ENCODE peak calls at places on chromosome 16, in seven cellular contexts. K, N, T, X, W, Z and F are unnamed samples.

GRCh38 chr16:57042157-57043111 is 49.9 kb upstream of the CPNE2 start:
- DNase-seq in N (no peak), W (no peak), X (peak), K (no peak), T (no peak), Z (no peak), F (no peak)

GRCh38 chr16:79621027-79621426 is 20.5 kb upstream of the MAF start:
- DNase-seq in T (no peak), K (no peak), Z (no peak), X (no peak), N (no peak), W (no peak), F (no peak)

GRCh38 chr16:76386784-76387183 is 109.6 kb downstream of the CNTNAP4 start:
- DNase-seq in X (no peak), Z (no peak), W (no peak), T (no peak), K (no peak), N (no peak), F (no peak)

GRCh38 chr16:89958068-89958467 is 9.5 kb downstream of the DEF8 start:
- DNase-seq in N (no peak), K (no peak), T (no peak), W (no peak), Z (no peak), X (peak), F (no peak)

GRCh38 chr16:13036600-13036999 is 135.2 kb downstream of the SHISA9 start:
- DNase-seq in N (peak), K (peak), Z (peak), T (peak), X (peak), W (no peak), F (no peak)

GRCh38 chr16:78576941-78577340 is 477.5 kb downstream of the WWOX start:
- DNase-seq in K (no peak), T (no peak), X (no peak), W (no peak), Z (no peak), N (no peak), F (no peak)

GRCh38 chr16:66273644-66274334 is 92.7 kb upstream of the CDH5 start:
- DNase-seq in W (no peak), N (no peak), Z (no peak), K (peak), T (no peak), X (peak), F (no peak)

GRCh38 chr16:86737083-86737482 is 158.7 kb downstream of the FOXL1 start:
- DNase-seq in W (no peak), K (no peak), Z (no peak), N (no peak), T (no peak), X (no peak), F (no peak)

GRCh38 chr16:86343111-86343642 is 167.2 kb upstream of the FOXF1 start:
- DNase-seq in K (peak), X (peak), T (peak), W (no peak), Z (peak), N (peak), F (no peak)

DNA sequence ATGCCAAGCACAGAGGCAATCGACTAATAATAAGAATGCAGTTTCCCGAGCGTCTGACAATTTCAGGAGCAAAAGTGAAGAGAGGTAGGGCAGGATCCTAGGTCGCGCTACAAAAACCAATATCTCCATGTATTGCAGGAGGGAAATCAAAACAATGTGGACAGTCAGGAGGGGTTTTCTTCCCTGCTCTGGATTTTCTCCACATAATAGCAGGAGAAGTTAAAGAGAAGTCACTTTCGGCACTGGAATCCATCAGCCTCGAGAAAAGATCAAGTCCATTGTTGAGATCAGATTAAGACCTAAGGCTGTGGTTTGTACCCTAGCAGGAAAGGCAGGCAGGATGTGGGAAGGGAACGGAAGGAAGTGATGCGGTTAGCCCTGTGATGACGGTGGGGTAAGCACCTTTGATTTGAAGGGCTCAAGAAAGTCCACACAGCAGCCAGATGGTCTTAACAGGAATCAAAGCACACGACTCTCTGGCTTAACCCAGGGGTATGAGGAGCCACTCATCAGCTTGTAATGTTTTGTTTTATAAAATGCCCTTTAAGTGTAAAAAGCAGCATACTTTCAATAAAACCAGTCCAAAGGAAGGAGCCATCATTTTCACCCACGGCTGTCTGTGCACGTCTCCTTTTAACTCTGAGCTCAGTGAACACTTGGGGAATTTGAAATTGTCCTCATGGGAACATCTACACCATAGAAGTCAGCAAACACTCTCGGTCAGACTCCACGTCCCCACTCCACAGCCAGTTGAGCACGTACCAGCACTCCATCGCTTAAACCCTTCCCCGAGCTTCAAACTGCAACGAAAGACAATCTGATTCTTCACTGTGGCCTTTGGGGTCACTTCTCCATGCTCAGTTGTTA is 15.8 kb upstream of the AKTIP start:
- DNase-seq in K (peak), N (peak), Z (no peak), W (no peak), T (peak), X (peak), F (peak)
- TF ChIP-seq POLR2A in K (no peak), N (peak), Z (no peak), W (no peak), T (no peak), X (no peak), F (peak)

GRCh38 chr16:73354426-73354825 is 306.5 kb upstream of the ZFHX3 start:
- DNase-seq in N (no peak), Z (no peak), T (no peak), W (no peak), K (no peak), X (no peak), F (no peak)
- H3K27ac ChIP-seq in N (no peak), Z (no peak), T (no peak), W (no peak), K (no peak), X (no peak), F (no peak)

GRCh38 chr16:70745536-70746025 is 55.4 kb downstream of the VAC14 start:
- DNase-seq in Z (no peak), K (no peak), X (no peak), N (no peak), W (no peak), T (no peak), F (no peak)

GRCh38 chr16:70749006-70749678 is 51.8 kb downstream of the VAC14 start:
- DNase-seq in Z (peak), W (no peak), N (no peak), X (no peak), K (no peak), T (peak), F (no peak)

GRCh38 chr16:70746040-70746707 is 54.8 kb downstream of the VAC14 start:
- DNase-seq in N (peak), W (peak), X (peak), K (peak), Z (peak), T (peak), F (no peak)

GRCh38 chr16:70747703-70748631 is 53.0 kb downstream of the VAC14 start:
- DNase-seq in W (no peak), X (peak), K (no peak), Z (no peak), T (no peak), N (no peak), F (no peak)

GRCh38 chr16:70746708-70747424 is 54.1 kb downstream of the VAC14 start:
- DNase-seq in Z (peak), T (peak), K (peak), X (peak), W (peak), N (peak), F (no peak)
- TF ChIP-seq POLR2A in Z (peak), T (no peak), K (no peak), X (no peak), W (no peak), N (no peak), F (no peak)

DNA sequence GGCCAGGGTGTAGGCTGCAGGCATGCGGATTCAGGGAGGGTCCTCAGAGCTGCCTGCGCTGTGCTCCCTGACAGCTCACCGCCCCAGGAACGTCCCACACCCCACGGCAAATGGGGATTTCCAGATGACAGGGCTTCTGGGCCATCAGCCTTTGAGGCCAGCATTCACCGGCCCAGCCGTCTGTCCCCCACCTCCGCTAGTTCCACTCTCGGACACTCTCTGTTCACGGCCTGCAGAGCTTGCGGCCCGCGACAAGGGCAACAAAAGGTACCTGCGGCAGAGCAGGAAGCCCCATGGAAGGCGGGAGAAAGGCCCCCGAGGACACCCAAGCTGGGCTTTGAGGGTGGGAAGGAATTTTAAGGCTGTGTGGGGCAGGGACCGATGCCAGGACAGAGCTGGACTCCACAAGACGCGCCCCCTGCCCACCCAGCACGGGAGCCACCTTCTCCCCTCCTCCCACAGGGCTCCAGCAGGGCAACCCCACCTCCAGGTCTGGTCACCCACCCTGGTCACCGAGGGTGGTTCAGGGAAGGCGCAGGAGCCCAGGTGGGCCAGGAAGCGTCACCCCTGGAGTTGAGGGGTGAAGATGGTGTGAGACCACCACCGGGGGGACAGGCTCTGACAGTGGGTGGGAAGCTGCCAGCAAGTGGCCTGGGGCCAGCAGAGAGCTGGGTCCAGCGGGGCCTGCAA is 5.6 kb upstream of the CYBA start:
- DNase-seq in T (no peak), K (no peak), X (no peak), Z (no peak), W (no peak), N (no peak), F (no peak)
- H3K27ac ChIP-seq in T (no peak), K (no peak), X (no peak), Z (no peak), W (no peak), N (no peak), F (no peak)

GRCh38 chr16:31092330-31092729 is 2.3 kb downstream of the VKORC1 start:
- DNase-seq in Z (no peak), W (no peak), X (peak), T (no peak), N (no peak), K (no peak), F (no peak)

GRCh38 chr16:31093132-31093703 is 1.4 kb downstream of the VKORC1 start:
- DNase-seq in X (peak), T (no peak), Z (no peak), K (no peak), N (peak), W (no peak), F (no peak)

GRCh38 chr16:31090540-31090939 is 1.8 kb upstream of the PRSS53 start:
- DNase-seq in K (no peak), X (peak), T (no peak), Z (no peak), W (no peak), N (no peak), F (no peak)

GRCh38 chr16:31094088-31094423 is 541 bp downstream of the VKORC1 start:
- DNase-seq in K (no peak), X (no peak), N (no peak), Z (no peak), T (no peak), W (no peak), F (no peak)

DNA sequence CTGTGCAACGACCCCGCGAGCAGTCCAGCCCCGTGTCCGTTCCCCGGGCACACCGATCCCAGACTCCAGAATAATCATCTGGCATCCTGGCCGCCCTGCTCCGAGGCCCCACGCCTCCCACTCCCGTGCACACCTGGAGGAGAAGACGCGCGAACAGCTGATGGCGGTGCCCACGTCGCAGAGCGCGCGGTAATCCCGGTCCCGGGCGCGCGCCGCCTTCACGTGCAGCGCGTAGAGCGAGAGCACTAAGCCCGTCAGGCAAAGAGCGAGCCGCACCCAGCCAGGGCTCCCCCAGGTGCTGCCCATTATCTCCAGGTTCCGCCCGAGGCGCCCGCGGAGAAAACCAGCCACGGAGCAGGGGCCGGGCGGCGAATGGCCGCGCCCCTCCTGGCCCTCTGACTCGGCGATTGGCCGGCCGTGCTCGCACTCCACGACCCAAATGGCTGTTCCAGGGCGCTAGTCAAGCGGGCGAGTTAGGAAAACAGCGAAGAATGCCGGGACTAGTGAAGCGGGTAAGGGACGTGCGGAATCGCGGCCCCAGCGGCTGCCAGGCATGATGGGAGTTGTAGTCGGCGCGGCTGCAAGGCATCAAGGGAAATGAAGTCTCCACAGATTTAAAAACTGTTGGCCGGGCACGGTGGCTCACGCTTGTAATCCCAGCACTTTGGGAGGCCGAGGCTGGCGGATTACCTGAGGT is at the start of gene VKORC1:
- DNase-seq in K (peak), W (peak), N (peak), T (peak), Z (peak), X (peak), F (peak)
- TF ChIP-seq POLR2A in K (peak), W (no peak), N (peak), T (no peak), Z (peak), X (no peak), F (no peak)

GRCh38 chr16:15608398-15609285 is 34.3 kb downstream of the MARF1 start:
- DNase-seq in K (no peak), W (no peak), Z (no peak), X (peak), T (no peak), N (no peak), F (no peak)
- H3K27ac ChIP-seq in K (peak), W (no peak), Z (peak), X (peak), T (no peak), N (peak), F (no peak)